ENCODE peak calls at places on chromosomes 3 and 15, in six cellular contexts. J is GM10248, R is GM12865, T is OCI-LY7, X is foreskin fibroblast, V is GM06990. W is an unnamed sample.

GRCh38 chr3:62922326-62922725 is 47.1 kb upstream of the CADPS start:
- DNase-seq in T (no peak), R (no peak), X (peak; percentile 52), J (no peak), V (no peak), W (no peak)

GRCh38 chr3:189907803-189908202 is 212.9 kb downstream of the P3H2 start:
- DNase-seq in X (no peak), V (no peak), J (no peak), T (no peak), R (no peak), W (no peak)

GRCh38 chr3:197155039-197155438 is 125.4 kb upstream of the MELTF start:
- DNase-seq in R (no peak), J (no peak), X (no peak), T (no peak), V (no peak), W (no peak)

GRCh38 chr3:149340310-149340933 is 7.0 kb upstream of the TM4SF18 start:
- DNase-seq in R (no peak), X (peak; percentile 70), T (no peak), V (no peak), J (no peak), W (no peak)

GRCh38 chr3:62241279-62241678 is 132.1 kb downstream of the FEZF2 start:
- DNase-seq in X (no peak), J (no peak), R (no peak), T (no peak), V (no peak), W (no peak)

GRCh38 chr15:74425634-74426033 is 8.1 kb downstream of the SEMA7A start:
- DNase-seq in R (no peak), T (no peak), J (no peak), X (no peak), V (no peak), W (no peak)

GRCh38 chr3:140128217-140129137 is 193.5 kb downstream of the CLSTN2 start:
- DNase-seq in T (peak; percentile 35), J (peak; percentile 31), X (peak; percentile 18), V (peak; percentile 13), R (peak; percentile 52), W (peak; percentile 30)

GRCh38 chr3:107710851-107711250 is 188.1 kb downstream of the BBX start:
- DNase-seq in V (no peak), R (no peak), T (no peak), X (peak; percentile 48), J (no peak), W (no peak)

GRCh38 chr3:43872901-43873300 is 182.2 kb downstream of the ABHD5 start:
- DNase-seq in T (no peak), J (no peak), X (peak; percentile 57), R (no peak), V (no peak), W (no peak)

GRCh38 chr3:147649475-147649874 is 240.3 kb downstream of the ZIC1 start:
- DNase-seq in V (no peak), R (no peak), T (no peak), J (no peak), X (no peak), W (no peak)

GRCh38 chr3:147311716-147312115 is 94.6 kb downstream of the ZIC4 start:
- DNase-seq in J (no peak), X (no peak), T (no peak), R (no peak), V (no peak), W (no peak)

GRCh38 chr3:130582457-130583155 is 65.6 kb downstream of the COL6A6 start:
- DNase-seq in T (no peak), J (no peak), R (peak; percentile 37), V (no peak), X (no peak), W (peak; percentile 45)

GRCh38 chr3:143627336-143627735 is 220.9 kb downstream of the SLC9A9 start:
- DNase-seq in T (no peak), V (no peak), R (no peak), J (no peak), X (peak; percentile 74), W (no peak)

GRCh38 chr3:66276705-66277274 is 56.0 kb downstream of the SLC25A26 start:
- DNase-seq in J (no peak), T (peak; percentile 77), V (no peak), X (peak; percentile 87), R (peak; percentile 77), W (peak; percentile 44)

GRCh38 chr3:58434990-58435389 is 1.4 kb upstream of the PDHB start:
- DNase-seq in V (no peak), T (no peak), X (peak; percentile 82), J (no peak), R (no peak), W (no peak)

GRCh38 chr3:48186993-48187578 is 1.1 kb downstream of the CDC25A start:
- DNase-seq in R (no peak), X (peak; percentile 48), T (peak; percentile 18), J (no peak), V (no peak), W (no peak)

GRCh38 chr15:78208341-78208844 is 26.0 kb downstream of the ACSBG1 start:
- DNase-seq in J (no peak), R (no peak), X (no peak), T (no peak), V (no peak), W (no peak)

GRCh38 chr3:27666708-27667107 is 55.4 kb downstream of the EOMES start:
- DNase-seq in J (no peak), V (no peak), T (peak; percentile 6), R (peak; percentile 11), X (peak; percentile 88), W (no peak)

GRCh38 chr3:100825574-100825973 is 116.3 kb downstream of the TFG start:
- DNase-seq in J (no peak), X (no peak), R (no peak), V (no peak), T (no peak), W (no peak)

GRCh38 chr15:79779739-79780138 is 117.1 kb downstream of the MTHFS start:
- DNase-seq in V (peak; percentile 33), T (no peak), X (no peak), J (no peak), R (peak; percentile 66), W (no peak)

GRCh38 chr3:150271578-150271930 is 136.5 kb upstream of the TSC22D2 start:
- DNase-seq in J (no peak), V (no peak), X (no peak), R (no peak), T (no peak), W (no peak)

GRCh38 chr3:151362798-151363197 is 21.8 kb downstream of the P2RY12 start:
- DNase-seq in T (no peak), V (no peak), X (no peak), J (no peak), R (no peak), W (no peak)

GRCh38 chr15:66698318-66698961 is 3.6 kb upstream of the SMAD6 start:
- DNase-seq in V (no peak), J (no peak), T (peak; percentile 63), R (peak; percentile 42), X (peak; percentile 89), W (no peak)

GRCh38 chr15:66921319-66921718 is 144.1 kb upstream of the SMAD3 start:
- DNase-seq in R (no peak), X (no peak), J (no peak), T (peak; percentile 31), V (no peak), W (no peak)

GRCh38 chr3:160213181-160213580 is 12.0 kb upstream of the C3orf80 start:
- DNase-seq in V (no peak), R (no peak), T (no peak), J (no peak), X (peak; percentile 50), W (no peak)

GRCh38 chr15:58222698-58223097 is 84.5 kb downstream of the AQP9 start:
- DNase-seq in R (no peak), J (no peak), X (peak; percentile 65), T (no peak), V (no peak), W (no peak)
- TF ChIP-seq CTCF in R (no peak), J (no peak), X (peak; percentile 10), T (no peak), V (no peak), W (no peak)

GRCh38 chr3:104102386-104102785 is 1264.3 kb upstream of the ALCAM start:
- DNase-seq in X (peak; percentile 6), T (peak; percentile 57), J (peak; percentile 46), V (peak; percentile 19), R (peak; percentile 78), W (peak; percentile 37)
- TF ChIP-seq CTCF in X (peak; percentile 31), T (peak; percentile 82), J (peak; percentile 60), V (peak; percentile 68), R (peak; percentile 83), W (peak; percentile 74)

GRCh38 chr15:69132935-69133861 is 27.2 kb upstream of the GLCE start:
- DNase-seq in V (no peak), R (no peak), T (no peak), J (no peak), X (no peak), W (no peak)
- TF ChIP-seq CTCF in V (no peak), R (no peak), T (no peak), J (no peak), X (no peak), W (no peak)

GRCh38 chr3:64765951-64766350 is 78.2 kb upstream of the ADAMTS9 start:
- DNase-seq in V (no peak), T (no peak), J (no peak), X (no peak), R (no peak), W (no peak)

GRCh38 chr3:64764386-64764929 is 76.7 kb upstream of the ADAMTS9 start:
- DNase-seq in J (no peak), V (no peak), R (no peak), X (no peak), T (no peak), W (no peak)

GRCh38 chr3:64761729-64762432 is 74.1 kb upstream of the ADAMTS9 start:
- DNase-seq in J (no peak), X (no peak), V (no peak), T (no peak), R (no peak), W (no peak)

GRCh38 chr3:64763980-64764379 is 76.2 kb upstream of the ADAMTS9 start:
- DNase-seq in X (no peak), J (no peak), V (no peak), T (no peak), R (no peak), W (no peak)

DNA sequence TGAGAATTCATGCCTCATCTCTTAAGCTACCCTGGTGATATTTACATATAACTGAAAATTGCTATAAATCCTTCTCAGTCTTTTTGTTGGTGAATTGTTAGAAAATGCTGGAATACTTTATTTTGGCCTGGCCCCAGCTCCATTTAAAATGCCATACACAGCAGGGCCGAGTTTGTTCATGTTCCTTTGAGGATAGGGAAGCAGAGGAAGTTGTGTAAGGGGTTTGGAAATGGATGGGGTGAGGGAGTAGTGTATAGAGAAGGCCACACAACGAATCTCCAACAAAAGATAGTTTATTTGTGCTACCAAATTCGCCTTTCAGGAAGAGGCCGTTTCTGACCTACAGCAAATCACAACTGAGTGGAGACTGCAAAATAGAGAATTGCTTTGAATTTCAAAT is 78.7 kb upstream of the ADAMTS9 start:
- DNase-seq in X (no peak), T (no peak), R (no peak), J (no peak), V (no peak), W (no peak)
- TF ChIP-seq CTCF in X (no peak), T (no peak), R (no peak), J (no peak), V (no peak), W (no peak)

W was measured in GM13977.